ENCODE peak calls at places on chromosome 17, in five cellular contexts. One of them, this sample, is unnamed.

GRCh38 chr17:27888945-27889344 is 4.2 kb downstream of the LYRM9 start:
- DNase-seq in psoas muscle: no peak
- DNase-seq in cardiac muscle cell: peak
- DNase-seq in lower leg skin: peak
- DNase-seq in choroid plexus epithelial cell: peak
- DNase-seq in this sample: no peak

GRCh38 chr17:64115043-64115698 is 14.8 kb downstream of the ERN1 start:
- DNase-seq in choroid plexus epithelial cell: peak
- DNase-seq in cardiac muscle cell: no peak
- DNase-seq in lower leg skin: no peak
- DNase-seq in psoas muscle: no peak
- DNase-seq in this sample: no peak

GRCh38 chr17:42071810-42072209 is 21.4 kb upstream of the C17orf113 start:
- DNase-seq in lower leg skin: no peak
- DNase-seq in psoas muscle: no peak
- DNase-seq in choroid plexus epithelial cell: no peak
- DNase-seq in cardiac muscle cell: no peak
- DNase-seq in this sample: no peak

GRCh38 chr17:59775786-59776350 is 68.4 kb downstream of the VMP1 start:
- DNase-seq in cardiac muscle cell: no peak
- DNase-seq in choroid plexus epithelial cell: no peak
- DNase-seq in psoas muscle: no peak
- DNase-seq in lower leg skin: no peak
- DNase-seq in this sample: no peak

GRCh38 chr17:58336456-58337094 is 8.0 kb upstream of the TSPOAP1 start:
- DNase-seq in choroid plexus epithelial cell: no peak
- DNase-seq in cardiac muscle cell: no peak
- DNase-seq in psoas muscle: no peak
- DNase-seq in lower leg skin: no peak
- DNase-seq in this sample: no peak

GRCh38 chr17:42421479-42422332 is 1.4 kb downstream of the CAVIN1 start:
- DNase-seq in cardiac muscle cell: peak
- DNase-seq in choroid plexus epithelial cell: no peak
- DNase-seq in lower leg skin: no peak
- DNase-seq in psoas muscle: peak
- DNase-seq in this sample: no peak

GRCh38 chr17:41739661-41740352 is 5.4 kb upstream of the HAP1 start:
- DNase-seq in cardiac muscle cell: no peak
- DNase-seq in choroid plexus epithelial cell: no peak
- DNase-seq in psoas muscle: no peak
- DNase-seq in lower leg skin: no peak
- DNase-seq in this sample: no peak

GRCh38 chr17:62666801-62667591 is 39.5 kb downstream of the MRC2 start:
- DNase-seq in choroid plexus epithelial cell: no peak
- DNase-seq in cardiac muscle cell: no peak
- DNase-seq in psoas muscle: no peak
- DNase-seq in lower leg skin: no peak
- DNase-seq in this sample: no peak

GRCh38 chr17:22506231-22506630 is 813.9 kb downstream of the KCNJ18 start:
- DNase-seq in cardiac muscle cell: no peak
- DNase-seq in psoas muscle: no peak
- DNase-seq in lower leg skin: peak
- DNase-seq in choroid plexus epithelial cell: no peak
- DNase-seq in this sample: no peak

GRCh38 chr17:34305606-34306005 is 13.6 kb upstream of the CCL8 start:
- DNase-seq in choroid plexus epithelial cell: peak
- DNase-seq in cardiac muscle cell: no peak
- DNase-seq in lower leg skin: peak
- DNase-seq in psoas muscle: no peak
- DNase-seq in this sample: no peak

GRCh38 chr17:21176996-21177395 is 37.0 kb downstream of the TMEM11 start:
- DNase-seq in cardiac muscle cell: no peak
- DNase-seq in lower leg skin: no peak
- DNase-seq in choroid plexus epithelial cell: no peak
- DNase-seq in psoas muscle: no peak
- DNase-seq in this sample: no peak

GRCh38 chr17:4585203-4585939 is 1.0 kb downstream of the SMTNL2 start:
- DNase-seq in cardiac muscle cell: peak
- DNase-seq in choroid plexus epithelial cell: no peak
- DNase-seq in psoas muscle: peak
- DNase-seq in lower leg skin: no peak
- DNase-seq in this sample: no peak

GRCh38 chr17:73533127-73533526 is 111.1 kb downstream of the SDK2 start:
- DNase-seq in psoas muscle: peak
- DNase-seq in cardiac muscle cell: no peak
- DNase-seq in lower leg skin: no peak
- DNase-seq in choroid plexus epithelial cell: no peak
- DNase-seq in this sample: no peak

GRCh38 chr17:45123930-45124796 is 8.2 kb downstream of the PLCD3 start:
- DNase-seq in lower leg skin: peak
- DNase-seq in choroid plexus epithelial cell: peak
- DNase-seq in psoas muscle: peak
- DNase-seq in cardiac muscle cell: no peak
- DNase-seq in this sample: no peak

GRCh38 chr17:40326014-40326831 is 17.2 kb downstream of the RARA start:
- DNase-seq in cardiac muscle cell: no peak
- DNase-seq in choroid plexus epithelial cell: no peak
- DNase-seq in lower leg skin: no peak
- DNase-seq in psoas muscle: peak
- DNase-seq in this sample: no peak

GRCh38 chr17:43846963-43847369 is at the start of gene CD300LG:
- DNase-seq in lower leg skin: no peak
- DNase-seq in cardiac muscle cell: no peak
- DNase-seq in psoas muscle: peak
- DNase-seq in choroid plexus epithelial cell: no peak
- DNase-seq in this sample: no peak

GRCh38 chr17:78528541-78528940 is 48.7 kb downstream of the DNAH17 start:
- DNase-seq in cardiac muscle cell: peak
- DNase-seq in psoas muscle: no peak
- DNase-seq in choroid plexus epithelial cell: no peak
- DNase-seq in lower leg skin: no peak
- DNase-seq in this sample: no peak

GRCh38 chr17:79045830-79046500 is 22.0 kb downstream of the C1QTNF1 start:
- DNase-seq in psoas muscle: peak
- DNase-seq in cardiac muscle cell: peak
- DNase-seq in lower leg skin: peak
- DNase-seq in choroid plexus epithelial cell: peak
- DNase-seq in this sample: peak

GRCh38 chr17:43438626-43439529 is 40.1 kb downstream of the ARL4D start:
- DNase-seq in psoas muscle: no peak
- DNase-seq in choroid plexus epithelial cell: no peak
- DNase-seq in cardiac muscle cell: no peak
- DNase-seq in lower leg skin: no peak
- DNase-seq in this sample: no peak

GRCh38 chr17:79749156-79749815 is 18.5 kb downstream of the ENPP7 start:
- DNase-seq in choroid plexus epithelial cell: peak
- DNase-seq in cardiac muscle cell: no peak
- DNase-seq in psoas muscle: no peak
- DNase-seq in lower leg skin: no peak
- DNase-seq in this sample: no peak

GRCh38 chr17:57554826-57555635 is 190.1 kb downstream of the CCDC182 start:
- DNase-seq in choroid plexus epithelial cell: peak
- DNase-seq in cardiac muscle cell: no peak
- DNase-seq in psoas muscle: no peak
- DNase-seq in lower leg skin: no peak
- DNase-seq in this sample: no peak

GRCh38 chr17:7380855-7381683 is at the start of gene TNK1:
- DNase-seq in cardiac muscle cell: peak
- DNase-seq in lower leg skin: peak
- DNase-seq in choroid plexus epithelial cell: no peak
- DNase-seq in psoas muscle: peak
- DNase-seq in this sample: peak

GRCh38 chr17:72922223-72922622 is 170.3 kb downstream of the SLC39A11 start:
- DNase-seq in lower leg skin: no peak
- DNase-seq in psoas muscle: no peak
- DNase-seq in cardiac muscle cell: no peak
- DNase-seq in choroid plexus epithelial cell: no peak
- DNase-seq in this sample: no peak

GRCh38 chr17:79276824-79277223 is 202.2 kb downstream of the ENGASE start:
- DNase-seq in choroid plexus epithelial cell: no peak
- DNase-seq in lower leg skin: no peak
- DNase-seq in cardiac muscle cell: no peak
- DNase-seq in psoas muscle: no peak
- DNase-seq in this sample: no peak

GRCh38 chr17:13393841-13394710 is 207.7 kb downstream of the HS3ST3A1 start:
- DNase-seq in choroid plexus epithelial cell: peak
- DNase-seq in lower leg skin: no peak
- DNase-seq in psoas muscle: no peak
- DNase-seq in cardiac muscle cell: peak
- DNase-seq in this sample: no peak

GRCh38 chr17:9003355-9004131 is 17.8 kb upstream of the NTN1 start:
- DNase-seq in cardiac muscle cell: no peak
- DNase-seq in psoas muscle: no peak
- DNase-seq in lower leg skin: peak
- DNase-seq in choroid plexus epithelial cell: no peak
- DNase-seq in this sample: peak

GRCh38 chr17:9004961-9005285 is 16.4 kb upstream of the NTN1 start:
- DNase-seq in psoas muscle: no peak
- DNase-seq in cardiac muscle cell: no peak
- DNase-seq in lower leg skin: peak
- DNase-seq in choroid plexus epithelial cell: no peak
- DNase-seq in this sample: no peak

GRCh38 chr17:9002610-9003354 is 18.5 kb upstream of the NTN1 start:
- DNase-seq in psoas muscle: peak
- DNase-seq in lower leg skin: peak
- DNase-seq in cardiac muscle cell: peak
- DNase-seq in choroid plexus epithelial cell: no peak
- DNase-seq in this sample: peak

GRCh38 chr17:9006175-9006767 is 15.0 kb upstream of the NTN1 start:
- DNase-seq in psoas muscle: no peak
- DNase-seq in choroid plexus epithelial cell: no peak
- DNase-seq in lower leg skin: peak
- DNase-seq in cardiac muscle cell: no peak
- DNase-seq in this sample: no peak

GRCh38 chr17:9004132-9004960 is 17.0 kb upstream of the NTN1 start:
- DNase-seq in psoas muscle: no peak
- DNase-seq in choroid plexus epithelial cell: no peak
- DNase-seq in cardiac muscle cell: no peak
- DNase-seq in lower leg skin: peak
- DNase-seq in this sample: no peak
- TF ChIP-seq CTCF in psoas muscle: no peak
- TF ChIP-seq CTCF in choroid plexus epithelial cell: no peak
- TF ChIP-seq CTCF in cardiac muscle cell: no peak
- TF ChIP-seq CTCF in lower leg skin: no peak
- TF ChIP-seq CTCF in this sample: peak

DNA sequence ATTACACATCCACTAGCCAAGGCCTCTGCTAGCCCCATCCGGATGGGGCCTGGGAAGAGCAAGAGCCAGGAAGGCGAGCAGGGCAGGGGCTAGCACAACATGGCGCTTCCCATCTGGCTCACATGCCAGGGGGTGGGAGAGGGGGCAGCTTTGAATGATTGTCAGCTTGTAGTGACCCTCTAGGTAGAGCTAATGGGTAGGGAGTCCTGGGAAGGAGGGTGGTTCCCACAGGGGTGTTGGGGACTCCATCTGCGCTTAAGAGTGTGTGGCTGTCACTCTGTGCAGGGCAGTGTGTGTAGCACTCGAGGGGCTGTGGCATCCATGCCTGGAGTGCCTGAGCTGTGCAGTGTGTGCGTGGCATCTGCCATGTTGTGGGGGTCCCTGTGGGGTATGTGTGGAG is 24.5 kb downstream of the ARHGAP23 start:
- DNase-seq in psoas muscle: no peak
- DNase-seq in lower leg skin: no peak
- DNase-seq in cardiac muscle cell: no peak
- DNase-seq in choroid plexus epithelial cell: no peak
- DNase-seq in this sample: no peak
- TF ChIP-seq CTCF in psoas muscle: no peak
- TF ChIP-seq CTCF in lower leg skin: no peak
- TF ChIP-seq CTCF in cardiac muscle cell: no peak
- TF ChIP-seq CTCF in choroid plexus epithelial cell: no peak
- TF ChIP-seq CTCF in this sample: no peak

DNA sequence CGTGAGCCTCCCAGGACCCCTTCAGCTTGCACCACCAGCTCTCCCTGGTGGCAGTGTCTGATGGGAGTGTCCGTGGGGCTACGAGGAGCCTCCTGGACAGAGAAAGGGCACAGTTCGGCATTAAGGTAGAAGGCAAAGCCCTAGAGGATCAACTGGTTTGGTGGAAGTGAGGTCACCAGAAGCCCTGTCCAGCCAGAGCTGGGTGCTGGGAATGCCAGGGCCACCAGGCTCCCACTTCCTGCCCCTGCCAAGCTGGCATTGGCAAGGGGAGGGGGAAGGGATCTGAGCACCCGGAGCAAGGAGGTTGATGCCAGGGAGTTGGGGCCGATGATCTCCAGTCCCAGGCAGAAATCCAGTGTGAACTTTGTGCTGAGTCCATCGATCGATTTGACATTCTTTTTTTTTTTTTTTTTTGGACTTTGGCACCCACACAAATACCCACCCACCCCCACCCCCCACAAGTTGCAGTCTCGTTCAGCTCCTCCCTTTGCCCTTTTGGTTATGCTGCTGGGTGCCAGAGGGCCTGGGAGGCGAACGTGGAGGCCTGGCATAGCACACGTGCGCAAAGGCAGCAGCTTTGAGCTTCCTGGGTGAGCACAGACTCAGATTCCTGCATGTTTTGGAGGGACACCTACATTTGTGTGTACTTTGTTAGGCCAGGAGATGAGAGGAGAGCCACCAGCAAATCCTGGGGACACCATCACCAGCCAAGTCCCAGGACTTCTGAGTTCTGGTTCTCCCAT is 2.1 kb downstream of the NHERF1 start:
- DNase-seq in choroid plexus epithelial cell: no peak
- DNase-seq in psoas muscle: no peak
- DNase-seq in cardiac muscle cell: no peak
- DNase-seq in lower leg skin: no peak
- DNase-seq in this sample: no peak
- TF ChIP-seq CTCF in choroid plexus epithelial cell: no peak
- TF ChIP-seq CTCF in psoas muscle: no peak
- TF ChIP-seq CTCF in cardiac muscle cell: no peak
- TF ChIP-seq CTCF in lower leg skin: no peak
- TF ChIP-seq CTCF in this sample: no peak

GRCh38 chr17:47837401-47838039 is 3.6 kb downstream of the SCRN2 start:
- DNase-seq in cardiac muscle cell: no peak
- DNase-seq in lower leg skin: no peak
- DNase-seq in choroid plexus epithelial cell: peak
- DNase-seq in psoas muscle: no peak
- DNase-seq in this sample: no peak
- TF ChIP-seq CTCF in cardiac muscle cell: no peak
- TF ChIP-seq CTCF in lower leg skin: no peak
- TF ChIP-seq CTCF in choroid plexus epithelial cell: no peak
- TF ChIP-seq CTCF in psoas muscle: no peak
- TF ChIP-seq CTCF in this sample: no peak

This sample was measured in progenitor cell of endocrine pancreas.